ENCODE peak calls at places on chromosomes 4 and X, in four cellular contexts. V is foreskin fibroblast, D is AG09319, S is Panc1. K is an unnamed sample.

GRCh38 chrX:37697169-37697760 is 11.7 kb downstream of the XK start:
- DNase-seq in V (no peak), S (no peak), D (no peak), K (no peak)

GRCh38 chr4:36399762-36400353 is 118.4 kb downstream of the DTHD1 start:
- DNase-seq in D (no peak), V (no peak), S (peak; percentile 15), K (peak; percentile 57)

GRCh38 chr4:61406677-61407076 is 206.6 kb downstream of the ADGRL3 start:
- DNase-seq in V (no peak), S (no peak), D (no peak), K (no peak)

GRCh38 chr4:182507808-182508207 is 264.6 kb downstream of the TENM3 start:
- DNase-seq in D (no peak), S (no peak), V (no peak), K (no peak)

GRCh38 chrX:76454456-76454927 is 27.0 kb downstream of the MAGEE1 start:
- DNase-seq in S (peak; percentile 30), V (peak; percentile 0), D (no peak), K (no peak)

GRCh38 chr4:110059556-110060191 is 138.7 kb downstream of the ELOVL6 start:
- DNase-seq in S (no peak), D (no peak), V (peak; percentile 80), K (no peak)

GRCh38 chr4:86594559-86595425 is 677 bp downstream of the PTPN13 start:
- DNase-seq in S (no peak), D (peak; percentile 93), V (peak; percentile 97), K (peak; percentile 81)

GRCh38 chrX:153777261-153778090 is 3.4 kb upstream of the SRPK3 start:
- DNase-seq in S (no peak), V (no peak), D (no peak), K (no peak)

GRCh38 chr4:48380583-48381167 is 39.3 kb downstream of the SLAIN2 start:
- DNase-seq in V (no peak), D (no peak), S (no peak), K (no peak)

K was measured in hippocampal formation.